ENCODE peak calls at places on chromosomes 3 and 15, in four cellular contexts. C is heart left ventricle, R is SJSA1, H is body of pancreas. G is an unnamed sample.

GRCh38 chr3:95343767-95344166 is 1280.9 kb downstream of the NSUN3 start:
- DNase-seq in C (no peak), R (no peak), H (no peak), G (no peak)

GRCh38 chr3:129512595-129512994 is 15.8 kb upstream of the RHO start:
- DNase-seq in C (no peak), R (no peak), H (peak), G (no peak)

GRCh38 chr3:30315452-30315851 is 290.9 kb upstream of the TGFBR2 start:
- DNase-seq in C (no peak), R (no peak), H (no peak), G (no peak)

GRCh38 chr3:142501004-142501926 is 53.4 kb upstream of the XRN1 start:
- DNase-seq in C (no peak), R (peak), H (no peak), G (no peak)

GRCh38 chr15:47293763-47294162 is 423.5 kb upstream of the SEMA6D start:
- DNase-seq in C (peak), R (peak), H (peak), G (peak)

GRCh38 chr3:112425858-112426750 is 73.2 kb downstream of the BTLA start:
- DNase-seq in C (no peak), R (no peak), H (no peak), G (no peak)

GRCh38 chr3:126544596-126545281 is 14.0 kb downstream of the C3orf22 start:
- DNase-seq in C (peak), R (no peak), H (peak), G (peak)

GRCh38 chr3:172776049-172776717 is 25.7 kb downstream of the ECT2 start:
- DNase-seq in C (no peak), R (no peak), H (no peak), G (no peak)

GRCh38 chr3:197394464-197395321 is 96.3 kb upstream of the DLG1 start:
- DNase-seq in C (peak), R (peak), H (no peak), G (peak)

GRCh38 chr15:88243156-88243555 is 13.4 kb downstream of the NTRK3 start:
- DNase-seq in C (no peak), R (no peak), H (no peak), G (no peak)

GRCh38 chr3:193673845-193674244 is 80.8 kb downstream of the OPA1 start:
- DNase-seq in C (no peak), R (no peak), H (peak), G (no peak)

GRCh38 chr3:124529826-124530571 is 200.3 kb upstream of the UMPS start:
- DNase-seq in C (no peak), R (no peak), H (peak), G (no peak)

GRCh38 chr3:192845196-192845855 is 72.3 kb downstream of the MB21D2 start:
- DNase-seq in C (no peak), R (no peak), H (no peak), G (no peak)

GRCh38 chr3:170171563-170171962 is 10.0 kb downstream of the PHC3 start:
- DNase-seq in C (no peak), R (no peak), H (no peak), G (no peak)

DNA sequence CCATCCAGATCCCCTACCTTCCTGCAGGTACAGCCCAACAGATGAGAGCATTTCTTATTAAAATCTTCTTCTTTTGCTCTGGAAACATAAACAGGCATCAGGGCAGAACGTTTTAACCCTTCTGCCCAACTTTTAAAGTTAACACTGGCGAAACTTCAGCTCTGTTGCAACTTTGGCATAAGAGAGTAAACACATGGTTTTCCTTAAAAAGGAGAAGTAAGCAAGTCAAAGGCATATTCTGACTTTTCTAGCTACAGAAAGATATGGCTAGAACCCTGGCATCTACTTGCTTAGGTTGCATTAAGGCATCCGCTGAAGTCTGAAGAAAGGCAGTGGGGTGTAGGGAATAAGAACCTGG is 13.3 kb upstream of the IL16 start:
- DNase-seq in C (no peak), R (no peak), H (no peak), G (no peak)
- H3K4me3 ChIP-seq in C (peak), R (no peak), H (no peak), G (peak)

DNA sequence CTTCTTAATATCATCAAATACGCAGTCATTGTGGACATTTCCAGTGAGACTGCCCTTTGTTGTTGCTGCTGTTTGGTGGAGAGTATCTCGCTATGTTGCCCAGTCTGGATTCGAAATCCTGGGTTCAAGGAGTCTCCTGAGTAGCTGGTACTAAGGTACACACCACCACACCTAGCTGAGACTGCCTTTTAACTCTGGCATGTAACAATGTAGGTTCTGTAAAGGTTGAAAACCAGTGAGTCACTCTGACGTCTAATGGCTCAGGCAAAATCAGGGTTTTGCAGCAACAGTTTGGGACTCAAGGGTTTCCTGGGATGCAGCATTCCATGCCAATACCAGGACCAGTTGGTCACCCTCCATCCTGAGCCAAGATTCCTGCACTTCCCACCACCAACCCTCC is 52.2 kb downstream of the AQP9 start:
- DNase-seq in C (no peak), R (no peak), H (no peak), G (no peak)
- H3K27ac ChIP-seq in C (no peak), R (no peak), H (no peak), G (no peak)

GRCh38 chr15:28117591-28117990 is 18.5 kb upstream of the OCA2 start:
- DNase-seq in C (no peak), R (no peak), H (no peak), G (no peak)
- H3K4me3 ChIP-seq in C (no peak), R (no peak), H (no peak), G (no peak)

GRCh38 chr15:25796395-25796794 is 66.7 kb downstream of the ATP10A start:
- DNase-seq in C (no peak), R (no peak), H (no peak), G (no peak)

GRCh38 chr15:25798207-25798931 is 64.8 kb downstream of the ATP10A start:
- DNase-seq in C (no peak), R (no peak), H (no peak), G (no peak)

GRCh38 chr15:25795712-25796111 is 67.4 kb downstream of the ATP10A start:
- DNase-seq in C (no peak), R (no peak), H (no peak), G (no peak)

GRCh38 chr15:25797035-25797434 is 66.1 kb downstream of the ATP10A start:
- DNase-seq in C (no peak), R (no peak), H (no peak), G (no peak)

GRCh38 chr15:25797511-25798206 is 65.5 kb downstream of the ATP10A start:
- DNase-seq in C (no peak), R (no peak), H (no peak), G (no peak)
- H3K27ac ChIP-seq in C (no peak), R (no peak), H (no peak), G (no peak)

GRCh38 chr15:67147410-67147949 is 82.1 kb downstream of the SMAD3 start:
- DNase-seq in C (no peak), R (no peak), H (no peak), G (no peak)
- H3K4me3 ChIP-seq in C (no peak), R (no peak), H (no peak), G (no peak)

DNA sequence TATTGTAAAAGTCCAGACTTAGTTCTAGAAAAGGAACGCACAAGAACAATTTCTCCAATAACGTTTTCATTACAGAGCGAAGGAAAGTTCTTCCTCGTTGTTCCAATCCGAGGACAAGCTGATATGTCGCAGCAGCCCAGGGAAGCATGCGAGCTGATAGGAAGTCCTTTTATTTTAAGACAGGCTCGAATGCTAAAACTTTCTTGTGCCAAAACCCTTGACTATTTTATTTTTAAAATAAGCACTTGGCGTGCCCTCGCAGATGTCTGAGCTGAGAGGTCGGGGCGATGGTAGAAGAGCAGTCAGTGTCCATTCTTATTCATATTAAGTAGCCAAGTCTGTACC is 433 bp upstream of the MITF start:
- DNase-seq in C (peak), R (no peak), H (no peak), G (peak)
- H3K27ac ChIP-seq in C (peak), R (no peak), H (peak), G (peak)

GRCh38 chr15:64651573-64652260 is 123.7 kb downstream of the RBPMS2 start:
- DNase-seq in C (no peak), R (peak), H (no peak), G (no peak)
- H3K4me3 ChIP-seq in C (no peak), R (no peak), H (no peak), G (no peak)

DNA sequence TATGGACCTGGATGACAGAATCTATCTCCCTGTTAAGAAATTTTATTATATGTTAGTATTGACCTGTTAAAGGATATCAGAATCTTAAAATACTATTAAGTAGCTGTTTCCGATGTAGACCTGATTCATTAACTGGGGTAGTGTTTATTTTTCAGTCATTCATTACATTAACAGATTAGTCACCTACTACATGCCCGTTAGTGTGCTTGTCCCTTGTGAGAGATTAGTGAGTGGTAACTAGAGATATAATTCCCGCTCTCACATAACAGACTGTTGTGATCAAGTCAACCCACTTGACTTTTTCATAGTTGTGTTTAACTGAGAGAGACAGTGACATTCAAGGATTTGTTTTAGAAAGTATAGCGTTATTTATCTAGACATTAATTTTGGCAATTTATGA is 166.8 kb downstream of the TCF12 start:
- DNase-seq in C (no peak), R (no peak), H (no peak), G (no peak)
- H3K27ac ChIP-seq in C (no peak), R (no peak), H (no peak), G (no peak)

DNA sequence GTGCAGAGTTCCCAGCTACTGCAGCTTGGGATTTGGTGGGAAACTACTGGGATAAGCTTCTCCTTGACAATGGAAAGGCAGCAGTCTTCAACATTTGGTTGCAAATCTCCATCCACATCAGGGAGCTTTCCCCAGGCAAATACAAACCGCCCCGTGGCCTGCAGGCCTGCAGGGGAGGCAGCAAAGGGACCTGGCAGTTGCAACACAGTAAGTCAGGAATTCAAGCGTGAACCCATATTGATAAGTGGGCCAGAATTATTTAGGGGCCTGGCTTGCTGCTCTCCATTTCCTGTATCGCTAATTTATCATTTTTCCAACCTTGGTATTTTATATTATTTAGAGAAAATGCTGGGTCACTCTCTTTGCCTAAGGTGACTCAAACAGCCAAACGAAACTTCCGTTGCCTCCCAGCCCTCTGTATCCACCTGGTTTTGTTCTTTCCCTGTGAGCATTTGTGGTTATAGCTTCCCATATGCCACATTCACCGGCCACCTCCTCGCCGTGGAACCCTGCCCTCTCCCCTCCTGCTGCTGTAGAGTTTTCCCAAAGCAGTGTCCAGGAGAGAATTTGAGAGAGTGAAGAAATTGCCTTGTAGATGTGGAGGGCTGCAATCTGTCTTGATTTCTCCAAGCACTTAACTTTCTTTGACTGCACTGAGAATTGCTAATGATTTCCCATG is 34.8 kb downstream of the B3GALNT1 start:
- DNase-seq in C (no peak), R (no peak), H (peak), G (no peak)
- H3K4me3 ChIP-seq in C (no peak), R (no peak), H (no peak), G (no peak)